ENCODE peak calls at places on chromosome 2, in ten cellular contexts. G is mucosa of descending colon; L is fibroblast of lung; S is osteocyte; R is astrocyte of the spinal cord; F is AG10803; Y is CD8-positive, alpha-beta T cell; J is PC-9; W is GM20000; M is kidney epithelial cell. V is an unnamed sample.

GRCh38 chr2:80256396-80257167 is 48.0 kb downstream of the LRRTM1 start:
- DNase-seq in G (no peak), L (peak), S (no peak), R (no peak), F (peak), Y (no peak), J (no peak), W (no peak), M (no peak), V (no peak)

GRCh38 chr2:219497495-219498279 is 1.0 kb upstream of the GMPPA start:
- DNase-seq in G (peak), L (peak), S (peak), R (peak), F (peak), Y (no peak), J (peak), W (peak), M (no peak), V (peak)

GRCh38 chr2:20925265-20925889 is 102.5 kb upstream of the LDAH start:
- DNase-seq in G (peak), L (no peak), S (no peak), R (no peak), F (no peak), Y (no peak), J (no peak), W (peak), M (no peak), V (no peak)

GRCh38 chr2:157741819-157742484 is 113.3 kb upstream of the ACVR1C start:
- DNase-seq in G (no peak), L (no peak), S (no peak), R (no peak), F (no peak), Y (no peak), J (no peak), W (no peak), M (no peak), V (no peak)

GRCh38 chr2:209322905-209323517 is 100.8 kb upstream of the MAP2 start:
- DNase-seq in G (no peak), L (no peak), S (no peak), R (no peak), F (no peak), Y (no peak), J (no peak), W (no peak), M (no peak), V (no peak)

GRCh38 chr2:147714582-147714981 is 130.2 kb upstream of the ACVR2A start:
- DNase-seq in G (no peak), L (peak), S (no peak), R (no peak), F (peak), Y (no peak), J (no peak), W (no peak), M (no peak), V (no peak)

GRCh38 chr2:165953306-165953654 is 296 bp downstream of the TTC21B start:
- DNase-seq in G (no peak), L (no peak), S (no peak), R (no peak), F (no peak), Y (no peak), J (peak), W (no peak), M (no peak), V (peak)

GRCh38 chr2:105904938-105905337 is 160.2 kb downstream of the NCK2 start:
- DNase-seq in G (no peak), L (no peak), S (no peak), R (no peak), F (no peak), Y (no peak), J (no peak), W (peak), M (no peak), V (no peak)

GRCh38 chr2:63044360-63045327 is 6.0 kb upstream of the OTX1 start:
- DNase-seq in G (no peak), L (no peak), S (no peak), R (no peak), F (no peak), Y (no peak), J (no peak), W (no peak), M (no peak), V (no peak)

GRCh38 chr2:38277245-38278119 is 99.6 kb downstream of the ATL2 start:
- DNase-seq in G (peak), L (peak), S (no peak), R (peak), F (no peak), Y (no peak), J (no peak), W (no peak), M (peak), V (no peak)

GRCh38 chr2:234953116-234954031 is 1.6 kb downstream of the SH3BP4 start:
- DNase-seq in G (peak), L (peak), S (no peak), R (no peak), F (peak), Y (no peak), J (peak), W (no peak), M (no peak), V (no peak)

GRCh38 chr2:48529676-48530032 is 300 bp upstream of the STON1 start:
- DNase-seq in G (no peak), L (no peak), S (no peak), R (no peak), F (no peak), Y (no peak), J (no peak), W (no peak), M (no peak), V (no peak)

GRCh38 chr2:20190862-20191713 is 33.8 kb downstream of the SDC1 start:
- DNase-seq in G (peak), L (peak), S (no peak), R (no peak), F (peak), Y (no peak), J (peak), W (no peak), M (no peak), V (no peak)

GRCh38 chr2:128498589-128498988 is 179.9 kb upstream of the HS6ST1 start:
- DNase-seq in G (no peak), L (no peak), S (peak), R (no peak), F (no peak), Y (no peak), J (no peak), W (no peak), M (no peak), V (no peak)

GRCh38 chr2:231611273-231612198 is 18.9 kb downstream of the TEX44 start:
- DNase-seq in G (no peak), L (peak), S (no peak), R (no peak), F (peak), Y (peak), J (peak), W (no peak), M (peak), V (no peak)
- TF ChIP-seq CTCF in G (no peak), L (peak), S (peak), R (peak), F (peak), Y (no peak), J (no peak), W (peak), M (peak), V (peak)

DNA sequence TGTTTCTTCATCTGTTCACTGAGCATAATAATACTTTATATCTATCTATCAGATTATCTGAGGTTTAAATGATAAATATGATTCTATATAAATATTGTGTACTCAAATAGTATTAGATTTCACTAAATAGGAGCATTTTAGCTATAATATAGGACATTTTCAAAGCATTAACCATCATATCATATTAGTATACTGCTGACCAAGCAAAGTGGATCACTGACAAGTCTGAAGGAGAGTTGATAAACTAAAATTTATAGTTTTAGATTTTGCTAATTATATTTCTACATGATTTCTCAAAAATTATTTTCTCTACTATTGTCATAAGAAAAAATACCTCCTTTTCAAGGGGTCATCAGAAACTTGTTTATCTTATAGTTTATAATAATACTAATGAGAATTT is 937.8 kb upstream of the LRATD1 start:
- DNase-seq in G (no peak), L (no peak), S (no peak), R (no peak), F (no peak), Y (no peak), J (no peak), W (no peak), M (no peak), V (no peak)
- TF ChIP-seq CTCF in G (no peak), L (no peak), S (no peak), R (no peak), F (no peak), Y (no peak), J (no peak), W (no peak), M (no peak), V (no peak)

GRCh38 chr2:168373468-168373867 is 82.6 kb upstream of the CERS6 start:
- DNase-seq in G (no peak), L (no peak), S (no peak), R (no peak), F (no peak), Y (no peak), J (no peak), W (no peak), M (no peak), V (no peak)

GRCh38 chr2:168380500-168380899 is 75.6 kb upstream of the CERS6 start:
- DNase-seq in G (no peak), L (no peak), S (no peak), R (no peak), F (no peak), Y (no peak), J (no peak), W (no peak), M (no peak), V (no peak)

GRCh38 chr2:168378960-168379669 is 77.0 kb upstream of the CERS6 start:
- DNase-seq in G (no peak), L (no peak), S (no peak), R (no peak), F (no peak), Y (peak), J (no peak), W (no peak), M (no peak), V (no peak)

GRCh38 chr2:168371273-168371992 is 84.6 kb upstream of the CERS6 start:
- DNase-seq in G (no peak), L (no peak), S (no peak), R (no peak), F (no peak), Y (no peak), J (no peak), W (no peak), M (no peak), V (no peak)

DNA sequence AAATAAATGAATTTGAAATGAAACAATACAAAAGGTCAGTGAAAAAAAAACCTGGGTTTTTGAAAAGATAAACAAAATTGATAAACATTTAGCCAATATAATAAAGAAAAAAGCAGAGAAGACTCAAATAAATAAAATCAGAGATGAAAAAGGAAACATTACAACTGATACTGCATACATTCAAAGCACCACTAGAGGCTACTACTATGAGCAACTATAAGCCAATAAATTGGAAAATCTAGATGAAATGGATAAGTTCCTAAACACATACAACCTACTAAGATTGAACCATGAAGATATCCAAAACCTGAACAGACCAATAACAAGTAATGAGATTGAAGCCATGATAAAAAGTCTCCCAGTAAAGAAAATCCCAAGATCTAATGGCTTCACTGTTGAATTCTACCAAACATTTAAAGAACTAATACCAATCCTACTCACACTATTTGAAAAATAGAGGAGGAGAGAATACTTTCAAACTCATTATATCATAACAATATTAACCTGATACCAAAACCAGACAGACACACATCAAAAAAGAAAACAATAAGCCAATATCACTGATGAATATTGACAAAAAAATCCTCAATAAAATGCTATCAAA is 80.8 kb upstream of the CERS6 start:
- DNase-seq in G (no peak), L (no peak), S (no peak), R (no peak), F (peak), Y (no peak), J (no peak), W (no peak), M (no peak), V (no peak)
- TF ChIP-seq CTCF in G (peak), L (peak), S (peak), R (peak), F (peak), Y (peak), J (no peak), W (no peak), M (peak), V (peak)

DNA sequence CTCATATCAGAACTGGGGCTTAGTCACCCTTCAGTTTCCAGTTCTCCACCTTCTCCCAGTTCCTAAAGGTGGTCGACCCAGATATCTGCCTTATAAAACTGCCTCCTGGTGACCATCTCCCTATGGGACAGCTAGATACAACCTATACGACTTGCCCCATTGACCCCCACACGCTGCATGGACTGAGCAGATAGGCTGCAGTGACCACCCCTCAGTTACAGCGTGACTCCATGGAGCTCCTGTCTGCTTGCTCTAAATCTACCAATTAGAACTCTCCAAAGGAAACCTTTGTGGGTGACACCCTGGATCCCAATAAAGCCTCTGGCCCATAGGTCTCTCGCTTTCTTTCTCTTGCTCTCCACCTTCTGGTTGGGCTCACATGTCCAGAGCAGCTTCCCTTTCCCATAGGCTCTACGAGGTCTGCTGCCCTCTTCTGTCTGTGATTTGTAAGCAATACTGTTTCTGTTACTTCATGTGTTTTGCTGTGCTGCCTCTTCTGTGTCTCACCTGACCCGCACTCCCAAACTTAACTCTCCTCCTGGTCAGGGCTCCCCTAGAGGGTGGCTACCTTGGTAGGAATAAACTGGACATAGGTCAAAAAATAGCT is 971.3 kb upstream of the FAM98A start:
- DNase-seq in G (peak), L (peak), S (no peak), R (no peak), F (no peak), Y (no peak), J (no peak), W (peak), M (peak), V (peak)
- TF ChIP-seq CTCF in G (no peak), L (no peak), S (peak), R (no peak), F (no peak), Y (no peak), J (peak), W (no peak), M (peak), V (peak)

DNA sequence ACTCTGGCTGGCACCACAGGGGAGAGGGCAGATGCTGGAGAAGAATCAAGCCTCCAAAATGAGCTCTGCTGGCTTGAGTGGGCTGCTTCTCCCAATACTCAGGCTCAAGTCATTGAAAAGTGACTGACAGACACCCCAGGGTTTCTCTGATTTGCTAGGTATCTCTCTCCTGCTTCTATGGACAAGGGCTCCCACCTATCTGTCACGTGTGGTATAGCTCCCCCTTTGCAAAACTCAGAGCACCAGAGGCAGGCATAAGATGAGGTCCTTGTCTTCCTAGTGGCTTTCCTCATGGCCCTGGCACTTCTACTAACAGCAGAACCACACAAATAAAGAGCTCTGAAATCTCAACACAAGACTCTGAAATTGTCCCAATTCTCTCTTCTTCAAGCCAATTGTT is 105.2 kb downstream of the GALNT14 start:
- DNase-seq in G (no peak), L (no peak), S (no peak), R (no peak), F (no peak), Y (no peak), J (no peak), W (no peak), M (no peak), V (no peak)
- TF ChIP-seq CTCF in G (no peak), L (no peak), S (no peak), R (no peak), F (no peak), Y (no peak), J (no peak), W (no peak), M (no peak), V (no peak)

GRCh38 chr2:55781542-55781941 is 87.9 kb upstream of the PNPT1 start:
- DNase-seq in G (no peak), L (no peak), S (no peak), R (no peak), F (no peak), Y (no peak), J (no peak), W (no peak), M (no peak), V (no peak)
- TF ChIP-seq CTCF in G (no peak), L (no peak), S (no peak), R (peak), F (peak), Y (no peak), J (no peak), W (no peak), M (no peak), V (no peak)

DNA sequence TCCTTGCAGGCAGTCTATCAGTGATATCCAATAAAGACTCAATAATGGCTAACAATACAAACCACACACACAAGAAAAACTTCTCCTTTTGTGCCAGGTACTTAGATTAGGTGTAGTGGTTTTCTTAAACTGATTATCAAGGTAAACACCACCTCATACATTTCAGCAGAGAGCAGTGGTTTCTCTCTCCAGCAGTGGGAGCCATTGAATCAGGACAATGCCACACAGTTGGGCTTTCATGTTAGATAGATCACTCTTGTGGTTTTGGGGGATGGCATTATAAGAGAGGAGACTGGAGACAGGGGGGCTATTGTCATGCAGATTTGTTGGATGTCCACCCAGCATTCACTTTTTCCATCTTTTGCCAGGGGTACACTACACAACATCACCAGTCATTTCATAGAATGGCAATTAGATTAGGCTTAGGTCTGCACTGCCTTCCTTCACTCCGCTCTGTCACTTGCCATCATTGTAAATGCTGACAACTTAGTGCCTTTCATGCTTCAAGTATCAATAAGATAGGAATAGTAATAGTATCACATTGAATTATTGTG is 13.6 kb upstream of the IRS1 start:
- DNase-seq in G (no peak), L (no peak), S (no peak), R (peak), F (no peak), Y (no peak), J (no peak), W (no peak), M (no peak), V (no peak)
- TF ChIP-seq CTCF in G (no peak), L (peak), S (peak), R (peak), F (peak), Y (no peak), J (peak), W (peak), M (peak), V (peak)

GRCh38 chr2:8457620-8458255 is 224.1 kb upstream of the ID2 start:
- DNase-seq in G (peak), L (no peak), S (no peak), R (no peak), F (no peak), Y (no peak), J (no peak), W (peak), M (no peak), V (peak)
- TF ChIP-seq CTCF in G (no peak), L (no peak), S (no peak), R (no peak), F (no peak), Y (no peak), J (no peak), W (no peak), M (no peak), V (no peak)

DNA sequence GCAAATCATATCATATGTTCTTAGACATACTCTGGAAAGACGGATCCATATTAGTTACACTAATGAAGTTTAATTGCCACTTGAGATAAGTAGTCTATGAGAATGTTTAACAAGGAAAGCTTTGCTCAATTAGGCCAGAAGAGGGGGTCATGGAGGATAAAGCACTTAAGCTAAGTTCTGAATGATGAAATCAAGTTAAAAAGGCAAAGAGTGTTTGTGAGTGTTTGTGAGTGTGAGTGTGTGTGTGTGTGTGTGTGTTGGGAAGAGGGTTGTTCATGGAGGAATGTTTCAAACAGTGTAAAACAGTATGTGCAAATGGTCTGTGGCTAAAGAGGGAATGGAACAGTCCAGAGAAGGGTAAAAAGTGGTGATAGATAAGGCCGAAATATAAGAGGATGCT is 360.9 kb downstream of the ERBB4 start:
- DNase-seq in G (no peak), L (no peak), S (no peak), R (no peak), F (no peak), Y (no peak), J (no peak), W (no peak), M (no peak), V (no peak)
- TF ChIP-seq CTCF in G (no peak), L (no peak), S (peak), R (no peak), F (peak), Y (no peak), J (no peak), W (no peak), M (peak), V (peak)

DNA sequence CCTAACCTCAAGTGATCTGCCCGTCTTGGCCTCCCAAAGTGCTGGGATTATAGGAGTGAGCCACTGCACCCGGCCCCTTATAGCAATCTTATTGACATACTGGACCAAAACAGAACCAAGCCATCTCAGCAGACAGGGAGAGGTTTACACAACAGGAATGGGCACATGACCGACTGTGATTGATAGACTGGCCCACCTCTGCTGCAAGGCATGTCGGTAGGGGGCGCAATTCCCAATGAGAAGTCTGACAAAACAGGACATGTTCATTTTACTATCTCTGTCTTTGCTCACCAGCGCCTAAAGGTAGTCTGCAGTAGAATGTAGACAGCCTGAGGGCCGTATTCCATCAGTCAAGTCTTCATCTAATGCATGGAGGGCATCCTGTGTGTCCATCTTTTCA is 2.0 kb downstream of the LYPD6B start:
- DNase-seq in G (peak), L (no peak), S (no peak), R (no peak), F (no peak), Y (peak), J (no peak), W (peak), M (no peak), V (no peak)
- TF ChIP-seq CTCF in G (no peak), L (peak), S (peak), R (peak), F (peak), Y (no peak), J (peak), W (peak), M (peak), V (peak)